ENCODE peak calls at places on chromosomes 6 and 20, in nine cellular contexts. L, B, R, N, P, J, V, K and C are unnamed samples.

GRCh38 chr6:85866373-85866740 is 223.7 kb upstream of the SYNCRIP start:
- DNase-seq in L (no peak), B (no peak), R (no peak), N (no peak), P (no peak), J (no peak), V (no peak), K (no peak), C (no peak)

GRCh38 chr20:56222945-56223344 is 25.6 kb upstream of the MC3R start:
- DNase-seq in L (no peak), B (peak; percentile 52), R (no peak), N (no peak), P (no peak), J (no peak), V (no peak), K (no peak), C (no peak)

GRCh38 chr6:12075067-12075563 is 63.0 kb downstream of the HIVEP1 start:
- DNase-seq in L (no peak), B (peak; percentile 45), R (peak; percentile 10), N (no peak), P (no peak), J (no peak), V (no peak), K (no peak), C (no peak)

GRCh38 chr6:39114395-39114706 is 635 bp downstream of the SAYSD1 start:
- DNase-seq in L (peak; percentile 39), B (no peak), R (no peak), N (no peak), P (no peak), J (no peak), V (no peak), K (no peak), C (no peak)

GRCh38 chr20:10171864-10172751 is 46.5 kb upstream of the SNAP25 start:
- DNase-seq in L (no peak), B (peak; percentile 9), R (peak; percentile 60), N (peak; percentile 70), P (peak; percentile 83), J (no peak), V (no peak), K (peak; percentile 11), C (peak; percentile 64)

GRCh38 chr6:43593938-43594337 is 18.0 kb downstream of the POLH start:
- DNase-seq in L (no peak), B (no peak), R (no peak), N (no peak), P (no peak), J (no peak), V (no peak), K (no peak), C (no peak)

GRCh38 chr6:133697666-133698065 is 191.2 kb upstream of the TCF21 start:
- DNase-seq in L (no peak), B (no peak), R (no peak), N (no peak), P (no peak), J (no peak), V (no peak), K (no peak), C (no peak)

GRCh38 chr6:117615981-117616961 is 14.0 kb upstream of the GOPC start:
- DNase-seq in L (no peak), B (no peak), R (no peak), N (no peak), P (no peak), J (no peak), V (peak; percentile 20), K (no peak), C (no peak)

GRCh38 chr6:129558248-129558647 is 151.7 kb downstream of the ARHGAP18 start:
- DNase-seq in L (no peak), B (no peak), R (no peak), N (no peak), P (no peak), J (no peak), V (no peak), K (no peak), C (no peak)

GRCh38 chr6:85468326-85468725 is 18.4 kb downstream of the NT5E start:
- DNase-seq in L (no peak), B (peak; percentile 54), R (no peak), N (no peak), P (no peak), J (no peak), V (no peak), K (no peak), C (no peak)

GRCh38 chr20:51668515-51668914 is 99.7 kb downstream of the ATP9A start:
- DNase-seq in L (no peak), B (no peak), R (no peak), N (no peak), P (no peak), J (no peak), V (no peak), K (no peak), C (peak; percentile 37)
- H3K4me1 ChIP-seq in L (no peaks in the 10 kb centered on the region), B (no peaks in the 10 kb centered on the region), R (peaks cover 38% of the 10 kb centered on the region), N (no peaks in the 10 kb centered on the region), P (no peaks in the 10 kb centered on the region), J (no peaks in the 10 kb centered on the region), V (peaks cover 12% of the 10 kb centered on the region), K (no peaks in the 10 kb centered on the region), C (no peaks in the 10 kb centered on the region)

DNA sequence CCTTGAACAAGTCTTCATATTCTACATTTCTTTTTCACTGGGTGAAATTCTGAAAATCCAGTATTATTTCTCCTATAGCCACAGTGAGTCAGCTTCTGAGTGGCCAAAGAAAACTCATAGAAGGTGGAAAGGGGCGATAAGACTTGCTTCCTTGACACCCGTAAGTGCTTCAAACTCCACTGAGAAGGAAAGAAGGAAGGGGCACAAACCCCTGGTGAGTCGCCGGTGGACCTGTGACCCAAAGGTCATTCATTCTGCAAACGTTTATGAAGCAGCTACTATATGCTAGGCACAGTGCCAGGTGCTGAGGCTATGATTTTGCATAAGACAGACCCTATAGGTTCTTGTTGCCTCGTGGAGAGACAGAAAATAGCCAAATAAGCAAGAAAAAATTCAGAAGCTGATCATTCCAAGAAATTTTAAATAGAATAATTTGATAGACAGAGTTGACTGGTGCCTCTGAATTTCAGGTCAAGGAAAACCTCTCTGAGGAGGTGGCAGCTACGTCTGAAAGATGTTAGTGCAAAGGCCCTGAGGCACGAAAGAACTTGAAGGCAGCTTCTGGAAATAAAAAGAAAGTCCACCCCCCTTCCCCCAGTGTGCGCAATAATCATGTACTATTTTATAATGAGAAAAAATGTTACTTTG is 118.2 kb downstream of the CD24 start:
- DNase-seq in L (no peak), B (no peak), R (no peak), N (no peak), P (no peak), J (no peak), V (no peak), K (no peak), C (no peak)
- H3K27ac ChIP-seq in L (no peak overlapping the region), B (no peak overlapping the region), R (no peak overlapping the region), N (no peak overlapping the region), P (no peak overlapping the region), J (no peak overlapping the region), V (no peak overlapping the region), K (no peak overlapping the region), C (no peak overlapping the region)

GRCh38 chr6:34665019-34665418 is 31.5 kb downstream of the ILRUN start:
- DNase-seq in L (no peak), B (no peak), R (no peak), N (no peak), P (no peak), J (no peak), V (no peak), K (no peak), C (no peak)

GRCh38 chr6:34664270-34664971 is 32.1 kb downstream of the ILRUN start:
- DNase-seq in L (no peak), B (no peak), R (peak; percentile 9), N (no peak), P (no peak), J (no peak), V (no peak), K (no peak), C (no peak)

GRCh38 chr6:34671362-34671761 is 25.2 kb downstream of the ILRUN start:
- DNase-seq in L (no peak), B (no peak), R (no peak), N (no peak), P (no peak), J (no peak), V (no peak), K (no peak), C (no peak)

GRCh38 chr6:34663887-34664269 is 32.7 kb downstream of the ILRUN start:
- DNase-seq in L (no peak), B (no peak), R (no peak), N (no peak), P (no peak), J (no peak), V (no peak), K (no peak), C (no peak)

DNA sequence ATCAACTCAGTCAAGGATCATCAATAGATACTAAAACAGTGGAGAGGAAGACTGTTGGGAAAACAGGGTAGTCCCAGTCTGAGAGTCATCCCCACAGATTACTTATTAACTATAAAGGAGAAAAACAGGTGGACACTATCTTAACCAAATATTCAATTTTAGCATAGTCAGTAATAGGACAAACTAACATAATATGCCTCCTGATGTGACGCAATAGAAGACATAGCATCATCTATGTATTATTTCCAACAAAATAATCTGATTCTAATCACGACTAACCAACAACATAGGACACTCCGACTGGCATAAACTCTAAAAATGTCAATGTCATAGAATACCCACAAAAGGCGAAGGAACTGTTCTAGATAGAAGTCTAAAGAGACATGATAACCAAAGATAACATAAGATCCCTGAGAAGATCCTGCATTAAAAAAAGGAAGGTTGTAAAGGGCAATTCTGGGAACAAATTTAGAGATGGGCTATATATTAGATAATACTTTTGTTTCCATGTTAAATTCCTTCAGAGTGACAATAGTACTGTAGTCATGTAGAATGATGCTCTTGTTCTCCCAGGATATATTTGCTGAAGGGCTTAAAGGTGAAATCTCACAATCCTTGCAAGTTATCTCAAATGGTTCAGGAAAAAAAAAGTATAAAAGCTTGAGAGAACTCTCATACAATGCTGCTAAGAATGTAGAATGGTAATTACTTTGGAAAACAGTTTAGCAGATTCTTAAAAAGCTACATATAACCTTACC is 28.9 kb downstream of the ILRUN start:
- DNase-seq in L (no peak), B (no peak), R (no peak), N (no peak), P (no peak), J (no peak), V (no peak), K (no peak), C (no peak)
- H3K4me1 ChIP-seq in L (peaks cover 5% of the 10 kb centered on the region), B (peaks cover 24% of the 10 kb centered on the region), R (peaks cover 21% of the 10 kb centered on the region), N (no peaks in the 10 kb centered on the region), P (peaks cover 31% of the 10 kb centered on the region), J (peaks cover 64% of the 10 kb centered on the region), V (peaks cover 52% of the 10 kb centered on the region), K (peaks cover 22% of the 10 kb centered on the region), C (peaks cover 71% of the 10 kb centered on the region)

GRCh38 chr6:26128013-26128771 is 41.0 kb downstream of the HFE start:
- DNase-seq in L (no peak), B (no peak), R (no peak), N (no peak), P (no peak), J (no peak), V (no peak), K (no peak), C (no peak)

GRCh38 chr6:26129656-26130055 is 42.4 kb downstream of the HFE start:
- DNase-seq in L (no peak), B (no peak), R (no peak), N (no peak), P (no peak), J (no peak), V (no peak), K (no peak), C (no peak)

GRCh38 chr6:26133730-26134129 is 46.5 kb downstream of the HFE start:
- DNase-seq in L (no peak), B (no peak), R (no peak), N (no peak), P (no peak), J (no peak), V (no peak), K (no peak), C (no peak)

GRCh38 chr6:26130581-26131247 is 43.5 kb downstream of the HFE start:
- DNase-seq in L (no peak), B (peak; percentile 26), R (peak; percentile 24), N (no peak), P (no peak), J (no peak), V (no peak), K (no peak), C (no peak)

GRCh38 chr6:26131618-26132017 is 44.4 kb downstream of the HFE start:
- DNase-seq in L (no peak), B (no peak), R (no peak), N (no peak), P (no peak), J (no peak), V (no peak), K (no peak), C (no peak)
- H3K27ac ChIP-seq in L (no peak overlapping the region), B (no peak overlapping the region), R (no peak overlapping the region), N (no peak overlapping the region), P (no peak overlapping the region), J (no peak overlapping the region), V (no peak overlapping the region), K (no peak overlapping the region), C (no peak overlapping the region)